ENCODE peak calls at places on chromosomes 4 and X, in four cellular contexts. One of them, this sample, is unnamed.
A peak's percentile ranks its signal among the peaks of the same experiment; 100 is the strongest.

GRCh38 chr4:55075823-55076418 is 49.5 kb downstream of the KDR start:
- DNase-seq in T-helper 1 cell: no peak
- DNase-seq in globus pallidus: no peak
- DNase-seq in AG09309: no peak
- DNase-seq in this sample: no peak

GRCh38 chrX:118528089-118528753 is 32.6 kb downstream of the DOCK11 start:
- DNase-seq in T-helper 1 cell: peak; percentile 13
- DNase-seq in globus pallidus: no peak
- DNase-seq in AG09309: no peak
- DNase-seq in this sample: no peak

GRCh38 chr4:145956288-145956890 is 17.8 kb upstream of the ZNF827 start:
- DNase-seq in T-helper 1 cell: no peak
- DNase-seq in globus pallidus: no peak
- DNase-seq in AG09309: no peak
- DNase-seq in this sample: no peak

GRCh38 chr4:29075366-29075765 is 1644.8 kb upstream of the PCDH7 start:
- DNase-seq in T-helper 1 cell: no peak
- DNase-seq in globus pallidus: no peak
- DNase-seq in AG09309: no peak
- DNase-seq in this sample: no peak

GRCh38 chr4:153676984-153677383 is 7.1 kb upstream of the TLR2 start:
- DNase-seq in T-helper 1 cell: no peak
- DNase-seq in globus pallidus: no peak
- DNase-seq in AG09309: peak; percentile 29
- DNase-seq in this sample: peak; percentile 72

GRCh38 chr4:185265942-185266341 is 56.5 kb downstream of the SNX25 start:
- DNase-seq in T-helper 1 cell: no peak
- DNase-seq in globus pallidus: no peak
- DNase-seq in AG09309: no peak
- DNase-seq in this sample: peak; percentile 42

GRCh38 chrX:68273887-68274286 is 159.4 kb downstream of the OPHN1 start:
- DNase-seq in T-helper 1 cell: no peak
- DNase-seq in globus pallidus: no peak
- DNase-seq in AG09309: no peak
- DNase-seq in this sample: no peak

GRCh38 chrX:153802513-153803045 is 8.1 kb downstream of the SSR4 start:
- DNase-seq in T-helper 1 cell: no peak
- DNase-seq in globus pallidus: no peak
- DNase-seq in AG09309: no peak
- DNase-seq in this sample: no peak

This sample was measured in HS-5.